ENCODE peak calls at places on chromosomes 7 and 10, in seven cellular contexts. One of them, this sample, is unnamed.

GRCh38 chr7:84469034-84469433 is 274.4 kb upstream of the SEMA3A start:
- DNase-seq in heart left ventricle: no peak
- DNase-seq in CD4-positive, alpha-beta T cell: no peak
- DNase-seq in kidney: no peak
- DNase-seq in right cardiac atrium: no peak
- DNase-seq in A549: no peak
- DNase-seq in HCT116: no peak
- DNase-seq in this sample: no peak

GRCh38 chr7:132519936-132520335 is 56.3 kb downstream of the PLXNA4 start:
- DNase-seq in right cardiac atrium: no peak
- DNase-seq in kidney: no peak
- DNase-seq in CD4-positive, alpha-beta T cell: no peak
- DNase-seq in heart left ventricle: no peak
- DNase-seq in HCT116: no peak
- DNase-seq in A549: no peak
- DNase-seq in this sample: peak; percentile 20

GRCh38 chr10:1142596-1142995 is 86.4 kb downstream of the WDR37 start:
- DNase-seq in heart left ventricle: no peak
- DNase-seq in kidney: no peak
- DNase-seq in HCT116: no peak
- DNase-seq in right cardiac atrium: no peak
- DNase-seq in CD4-positive, alpha-beta T cell: no peak
- DNase-seq in A549: no peak
- DNase-seq in this sample: no peak

GRCh38 chr10:75431180-75432111 is at the start of gene LRMDA:
- DNase-seq in right cardiac atrium: peak; percentile 85
- DNase-seq in CD4-positive, alpha-beta T cell: no peak
- DNase-seq in A549: peak; percentile 46
- DNase-seq in kidney: peak; percentile 80
- DNase-seq in HCT116: no peak
- DNase-seq in heart left ventricle: peak; percentile 63
- DNase-seq in this sample: no peak

GRCh38 chr10:4183761-4184261 is 398.8 kb upstream of the KLF6 start:
- DNase-seq in HCT116: no peak
- DNase-seq in CD4-positive, alpha-beta T cell: no peak
- DNase-seq in A549: no peak
- DNase-seq in heart left ventricle: no peak
- DNase-seq in kidney: no peak
- DNase-seq in right cardiac atrium: no peak
- DNase-seq in this sample: no peak

GRCh38 chr7:50283206-50283605 is 21.3 kb upstream of the IKZF1 start:
- DNase-seq in HCT116: no peak
- DNase-seq in kidney: no peak
- DNase-seq in heart left ventricle: no peak
- DNase-seq in right cardiac atrium: no peak
- DNase-seq in A549: no peak
- DNase-seq in CD4-positive, alpha-beta T cell: no peak
- DNase-seq in this sample: no peak

GRCh38 chr7:34497153-34497777 is 160.8 kb upstream of the NPSR1 start:
- DNase-seq in right cardiac atrium: no peak
- DNase-seq in kidney: no peak
- DNase-seq in heart left ventricle: no peak
- DNase-seq in HCT116: peak; percentile 8
- DNase-seq in A549: peak; percentile 15
- DNase-seq in CD4-positive, alpha-beta T cell: no peak
- DNase-seq in this sample: no peak

GRCh38 chr7:4683884-4684565 is 1.9 kb downstream of the FOXK1 start:
- DNase-seq in A549: no peak
- DNase-seq in CD4-positive, alpha-beta T cell: peak; percentile 21
- DNase-seq in right cardiac atrium: peak; percentile 84
- DNase-seq in heart left ventricle: peak; percentile 73
- DNase-seq in kidney: peak; percentile 93
- DNase-seq in HCT116: no peak
- DNase-seq in this sample: peak; percentile 22

GRCh38 chr10:123557366-123558108 is 108.6 kb upstream of the GPR26 start:
- DNase-seq in kidney: no peak
- DNase-seq in right cardiac atrium: no peak
- DNase-seq in CD4-positive, alpha-beta T cell: no peak
- DNase-seq in A549: no peak
- DNase-seq in heart left ventricle: no peak
- DNase-seq in HCT116: no peak
- DNase-seq in this sample: no peak

GRCh38 chr10:124332426-124332825 is 86.3 kb downstream of the OAT start:
- DNase-seq in heart left ventricle: no peak
- DNase-seq in A549: no peak
- DNase-seq in kidney: no peak
- DNase-seq in right cardiac atrium: no peak
- DNase-seq in HCT116: no peak
- DNase-seq in CD4-positive, alpha-beta T cell: no peak
- DNase-seq in this sample: no peak

GRCh38 chr7:94630855-94631254 is 25.1 kb downstream of the SGCE start:
- DNase-seq in kidney: no peak
- DNase-seq in CD4-positive, alpha-beta T cell: no peak
- DNase-seq in HCT116: no peak
- DNase-seq in right cardiac atrium: no peak
- DNase-seq in A549: no peak
- DNase-seq in heart left ventricle: no peak
- DNase-seq in this sample: no peak

GRCh38 chr7:74178632-74179031 is 4.5 kb downstream of the EIF4H start:
- DNase-seq in heart left ventricle: no peak
- DNase-seq in kidney: no peak
- DNase-seq in HCT116: no peak
- DNase-seq in A549: no peak
- DNase-seq in right cardiac atrium: no peak
- DNase-seq in CD4-positive, alpha-beta T cell: no peak
- DNase-seq in this sample: no peak

GRCh38 chr7:39086638-39087360 is 109.1 kb downstream of the POU6F2 start:
- DNase-seq in CD4-positive, alpha-beta T cell: no peak
- DNase-seq in right cardiac atrium: no peak
- DNase-seq in kidney: no peak
- DNase-seq in A549: no peak
- DNase-seq in heart left ventricle: no peak
- DNase-seq in HCT116: no peak
- DNase-seq in this sample: no peak

GRCh38 chr10:34824870-34825269 is 9.8 kb upstream of the PARD3 start:
- DNase-seq in right cardiac atrium: no peak
- DNase-seq in A549: no peak
- DNase-seq in kidney: no peak
- DNase-seq in heart left ventricle: no peak
- DNase-seq in CD4-positive, alpha-beta T cell: no peak
- DNase-seq in HCT116: no peak
- DNase-seq in this sample: no peak

GRCh38 chr7:29955799-29956476 is 33.7 kb downstream of the SCRN1 start:
- DNase-seq in right cardiac atrium: no peak
- DNase-seq in A549: no peak
- DNase-seq in CD4-positive, alpha-beta T cell: no peak
- DNase-seq in HCT116: no peak
- DNase-seq in kidney: no peak
- DNase-seq in heart left ventricle: no peak
- DNase-seq in this sample: no peak

GRCh38 chr10:111648046-111648445 is 535.5 kb downstream of the GPAM start:
- DNase-seq in CD4-positive, alpha-beta T cell: no peak
- DNase-seq in A549: no peak
- DNase-seq in kidney: no peak
- DNase-seq in right cardiac atrium: no peak
- DNase-seq in heart left ventricle: no peak
- DNase-seq in HCT116: no peak
- DNase-seq in this sample: no peak

GRCh38 chr7:102992509-102992819 is 79.7 kb downstream of the LRRC17 start:
- DNase-seq in A549: no peak
- DNase-seq in CD4-positive, alpha-beta T cell: no peak
- DNase-seq in heart left ventricle: no peak
- DNase-seq in HCT116: no peak
- DNase-seq in kidney: no peak
- DNase-seq in right cardiac atrium: peak; percentile 51
- DNase-seq in this sample: no peak

GRCh38 chr7:102989161-102989560 is 76.4 kb downstream of the LRRC17 start:
- DNase-seq in heart left ventricle: no peak
- DNase-seq in right cardiac atrium: no peak
- DNase-seq in HCT116: no peak
- DNase-seq in A549: no peak
- DNase-seq in CD4-positive, alpha-beta T cell: no peak
- DNase-seq in kidney: no peak
- DNase-seq in this sample: no peak

GRCh38 chr7:102991540-102992214 is 78.9 kb downstream of the LRRC17 start:
- DNase-seq in kidney: no peak
- DNase-seq in A549: peak; percentile 93
- DNase-seq in heart left ventricle: no peak
- DNase-seq in CD4-positive, alpha-beta T cell: no peak
- DNase-seq in HCT116: peak; percentile 96
- DNase-seq in right cardiac atrium: no peak
- DNase-seq in this sample: no peak

GRCh38 chr7:102991077-102991539 is 78.3 kb downstream of the LRRC17 start:
- DNase-seq in heart left ventricle: no peak
- DNase-seq in CD4-positive, alpha-beta T cell: no peak
- DNase-seq in A549: no peak
- DNase-seq in HCT116: no peak
- DNase-seq in right cardiac atrium: no peak
- DNase-seq in kidney: no peak
- DNase-seq in this sample: no peak

DNA sequence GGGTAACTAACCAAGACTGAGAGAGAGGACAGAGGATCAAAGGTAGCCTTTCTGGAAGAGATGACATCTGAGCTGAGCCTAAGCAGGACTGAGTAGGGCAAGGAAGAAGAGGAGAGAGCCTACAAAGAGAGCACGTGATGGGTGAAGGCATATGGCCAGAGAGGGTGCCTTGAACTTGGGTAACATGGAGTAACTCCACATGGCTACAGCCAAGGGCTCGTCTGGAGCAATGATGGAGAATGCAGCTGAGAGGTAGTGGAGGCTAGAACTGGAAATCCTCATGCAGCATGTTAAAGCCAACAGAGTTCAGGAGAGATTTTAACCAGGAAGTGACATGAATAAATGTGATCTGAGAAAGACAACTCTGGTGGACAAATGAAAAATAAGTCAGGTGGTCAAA is 77.8 kb downstream of the LRRC17 start:
- DNase-seq in right cardiac atrium: no peak
- DNase-seq in heart left ventricle: no peak
- DNase-seq in HCT116: no peak
- DNase-seq in A549: no peak
- DNase-seq in kidney: no peak
- DNase-seq in CD4-positive, alpha-beta T cell: no peak
- DNase-seq in this sample: no peak
- H3K27ac ChIP-seq in right cardiac atrium: no peak overlapping the region
- H3K27ac ChIP-seq in heart left ventricle: no peak overlapping the region
- H3K27ac ChIP-seq in HCT116: peak overlapping the region; percentile 94
- H3K27ac ChIP-seq in A549: peak overlapping the region; percentile 78
- H3K27ac ChIP-seq in kidney: no peak overlapping the region
- H3K27ac ChIP-seq in CD4-positive, alpha-beta T cell: no peak overlapping the region
- H3K27ac ChIP-seq in this sample: peak overlapping the region; percentile 9

GRCh38 chr7:86667732-86668131 is 24.0 kb downstream of the GRM3 start:
- DNase-seq in right cardiac atrium: no peak
- DNase-seq in CD4-positive, alpha-beta T cell: no peak
- DNase-seq in kidney: no peak
- DNase-seq in HCT116: peak; percentile 1
- DNase-seq in A549: no peak
- DNase-seq in heart left ventricle: no peak
- DNase-seq in this sample: no peak

GRCh38 chr7:86664991-86665390 is 21.3 kb downstream of the GRM3 start:
- DNase-seq in kidney: no peak
- DNase-seq in CD4-positive, alpha-beta T cell: no peak
- DNase-seq in HCT116: no peak
- DNase-seq in A549: no peak
- DNase-seq in right cardiac atrium: no peak
- DNase-seq in heart left ventricle: no peak
- DNase-seq in this sample: no peak

GRCh38 chr7:86664486-86664885 is 20.8 kb downstream of the GRM3 start:
- DNase-seq in kidney: no peak
- DNase-seq in A549: no peak
- DNase-seq in heart left ventricle: no peak
- DNase-seq in right cardiac atrium: no peak
- DNase-seq in CD4-positive, alpha-beta T cell: no peak
- DNase-seq in HCT116: no peak
- DNase-seq in this sample: peak; percentile 69

GRCh38 chr7:86665669-86666068 is 22.0 kb downstream of the GRM3 start:
- DNase-seq in CD4-positive, alpha-beta T cell: no peak
- DNase-seq in HCT116: no peak
- DNase-seq in right cardiac atrium: no peak
- DNase-seq in A549: no peak
- DNase-seq in kidney: no peak
- DNase-seq in heart left ventricle: no peak
- DNase-seq in this sample: no peak

DNA sequence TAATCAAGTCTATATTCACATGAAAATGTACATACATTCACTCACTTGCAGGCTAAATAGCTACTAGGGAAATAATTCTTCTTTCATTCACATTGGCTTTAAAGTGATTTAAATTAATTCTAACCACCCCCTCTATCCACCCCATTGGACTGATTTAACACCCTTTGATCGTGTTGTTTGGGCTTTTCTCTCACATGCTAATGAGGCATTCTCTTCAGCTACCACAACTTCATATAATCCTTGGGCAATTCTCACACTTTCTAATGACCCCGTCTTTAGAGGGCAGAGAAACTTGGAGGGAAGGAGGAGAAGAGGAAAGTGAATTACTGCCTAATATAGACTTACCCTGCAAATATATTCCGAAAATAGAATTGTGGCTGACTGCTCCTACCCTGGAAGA is 24.6 kb downstream of the GRM3 start:
- DNase-seq in heart left ventricle: no peak
- DNase-seq in right cardiac atrium: no peak
- DNase-seq in A549: no peak
- DNase-seq in HCT116: no peak
- DNase-seq in kidney: no peak
- DNase-seq in CD4-positive, alpha-beta T cell: no peak
- DNase-seq in this sample: no peak
- H3K27ac ChIP-seq in heart left ventricle: no peak overlapping the region
- H3K27ac ChIP-seq in right cardiac atrium: no peak overlapping the region
- H3K27ac ChIP-seq in A549: no peak overlapping the region
- H3K27ac ChIP-seq in HCT116: no peak overlapping the region
- H3K27ac ChIP-seq in kidney: no peak overlapping the region
- H3K27ac ChIP-seq in CD4-positive, alpha-beta T cell: no peak overlapping the region
- H3K27ac ChIP-seq in this sample: peak overlapping the region; percentile 98

GRCh38 chr10:59704644-59705043 is 5.0 kb downstream of the SLC16A9 start:
- DNase-seq in HCT116: no peak
- DNase-seq in CD4-positive, alpha-beta T cell: no peak
- DNase-seq in A549: no peak
- DNase-seq in heart left ventricle: no peak
- DNase-seq in kidney: no peak
- DNase-seq in right cardiac atrium: no peak
- DNase-seq in this sample: no peak
- H3K27ac ChIP-seq in HCT116: no peak overlapping the region
- H3K27ac ChIP-seq in CD4-positive, alpha-beta T cell: no peak overlapping the region
- H3K27ac ChIP-seq in A549: no peak overlapping the region
- H3K27ac ChIP-seq in heart left ventricle: no peak overlapping the region
- H3K27ac ChIP-seq in kidney: no peak overlapping the region
- H3K27ac ChIP-seq in right cardiac atrium: no peak overlapping the region
- H3K27ac ChIP-seq in this sample: no peak overlapping the region

GRCh38 chr10:117514971-117515370 is 27.6 kb upstream of the EMX2 start:
- DNase-seq in HCT116: no peak
- DNase-seq in CD4-positive, alpha-beta T cell: no peak
- DNase-seq in heart left ventricle: no peak
- DNase-seq in kidney: no peak
- DNase-seq in A549: no peak
- DNase-seq in right cardiac atrium: no peak
- DNase-seq in this sample: no peak

GRCh38 chr10:117519895-117520294 is 22.7 kb upstream of the EMX2 start:
- DNase-seq in A549: no peak
- DNase-seq in CD4-positive, alpha-beta T cell: no peak
- DNase-seq in heart left ventricle: no peak
- DNase-seq in HCT116: no peak
- DNase-seq in kidney: no peak
- DNase-seq in right cardiac atrium: no peak
- DNase-seq in this sample: no peak

GRCh38 chr10:117518246-117518645 is 24.3 kb upstream of the EMX2 start:
- DNase-seq in heart left ventricle: no peak
- DNase-seq in kidney: no peak
- DNase-seq in CD4-positive, alpha-beta T cell: no peak
- DNase-seq in HCT116: no peak
- DNase-seq in right cardiac atrium: no peak
- DNase-seq in A549: no peak
- DNase-seq in this sample: no peak

GRCh38 chr10:117519366-117519765 is 23.2 kb upstream of the EMX2 start:
- DNase-seq in CD4-positive, alpha-beta T cell: no peak
- DNase-seq in heart left ventricle: no peak
- DNase-seq in A549: no peak
- DNase-seq in right cardiac atrium: no peak
- DNase-seq in HCT116: no peak
- DNase-seq in kidney: no peak
- DNase-seq in this sample: no peak
- H3K27ac ChIP-seq in CD4-positive, alpha-beta T cell: no peak overlapping the region
- H3K27ac ChIP-seq in heart left ventricle: no peak overlapping the region
- H3K27ac ChIP-seq in A549: no peak overlapping the region
- H3K27ac ChIP-seq in right cardiac atrium: no peak overlapping the region
- H3K27ac ChIP-seq in HCT116: no peak overlapping the region
- H3K27ac ChIP-seq in kidney: no peak overlapping the region
- H3K27ac ChIP-seq in this sample: no peak overlapping the region